ENCODE peak calls at places on chromosomes 3 and 15, in five cellular contexts. E, M, K, R and I are unnamed samples.

GRCh38 chr15:85583404-85584390 is 203.3 kb downstream of the AKAP13 start:
- DNase-seq in E (peak), M (peak), K (peak), R (no peak), I (no peak)

GRCh38 chr3:86990734-86991481 is at the start of gene VGLL3:
- DNase-seq in E (peak), M (peak), K (peak), R (no peak), I (peak)

GRCh38 chr3:133457025-133457424 is 57.2 kb downstream of the BFSP2 start:
- DNase-seq in E (no peak), M (no peak), K (no peak), R (no peak), I (no peak)

GRCh38 chr3:14889188-14889587 is 58.2 kb upstream of the NR2C2 start:
- DNase-seq in E (no peak), M (no peak), K (no peak), R (no peak), I (no peak)

GRCh38 chr3:52205727-52206372 is 7.9 kb downstream of the ALAS1 start:
- DNase-seq in E (no peak), M (no peak), K (no peak), R (no peak), I (no peak)

GRCh38 chr3:38177175-38177574 is 11.8 kb downstream of the OXSR1 start:
- DNase-seq in E (no peak), M (peak), K (no peak), R (no peak), I (no peak)

GRCh38 chr3:185685231-185686035 is 99.3 kb downstream of the SENP2 start:
- DNase-seq in E (no peak), M (no peak), K (no peak), R (no peak), I (no peak)

GRCh38 chr3:98735761-98736269 is 27.3 kb upstream of the ST3GAL6 start:
- DNase-seq in E (no peak), M (no peak), K (no peak), R (no peak), I (no peak)

GRCh38 chr3:172520332-172520831 is 2.8 kb downstream of the TNFSF10 start:
- DNase-seq in E (no peak), M (peak), K (peak), R (no peak), I (no peak)

GRCh38 chr3:58008140-58009025 is at the start of gene FLNB:
- DNase-seq in E (peak), M (peak), K (peak), R (peak), I (peak)

GRCh38 chr3:52280046-52280445 is 1.6 kb upstream of the WDR82 start:
- DNase-seq in E (no peak), M (no peak), K (no peak), R (no peak), I (no peak)

GRCh38 chr3:170233532-170233931 is 11.3 kb downstream of the PRKCI start:
- DNase-seq in E (no peak), M (peak), K (no peak), R (peak), I (no peak)

GRCh38 chr3:197854596-197855343 is 63.7 kb downstream of the LRCH3 start:
- DNase-seq in E (no peak), M (peak), K (no peak), R (no peak), I (peak)

GRCh38 chr3:151308089-151308488 is 8.5 kb downstream of the GPR87 start:
- DNase-seq in E (no peak), M (peak), K (no peak), R (no peak), I (no peak)

DNA sequence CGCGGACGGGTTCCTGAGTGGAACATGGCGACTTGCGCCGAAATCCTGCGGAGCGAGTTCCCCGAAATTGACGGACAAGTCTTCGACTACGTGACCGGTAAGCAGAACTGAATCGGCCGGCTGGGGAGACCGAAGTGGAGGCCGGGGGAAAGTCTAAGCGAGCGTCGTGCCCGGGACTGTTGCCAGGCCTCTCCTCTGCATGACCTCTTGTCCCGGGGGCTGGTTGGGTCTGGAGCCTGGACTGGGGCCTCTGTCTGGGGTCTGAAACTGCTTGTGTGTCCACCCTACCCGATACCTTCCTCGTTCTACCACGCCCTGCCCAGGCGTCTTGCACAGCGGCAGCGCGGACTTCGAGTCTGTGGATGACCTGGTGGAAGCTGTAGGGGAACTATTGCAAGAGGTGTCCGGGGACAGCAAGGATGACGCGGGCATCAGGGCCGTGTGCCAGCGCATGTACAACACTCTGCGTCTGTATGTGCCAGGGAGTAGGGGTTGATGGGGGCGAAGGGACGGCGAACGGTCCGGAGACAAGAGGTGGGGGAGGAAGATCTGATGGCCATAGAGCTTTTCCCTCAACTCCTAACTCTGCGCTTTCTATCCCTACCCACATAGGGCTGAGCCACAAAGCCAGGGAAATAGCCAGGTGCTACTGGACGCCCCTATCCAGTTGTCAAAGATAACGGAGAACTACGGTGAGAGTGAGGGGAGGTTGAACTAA is at the start of gene ABCF3:
- DNase-seq in E (peak), M (peak), K (peak), R (no peak), I (no peak)
- TF ChIP-seq POLR2A in E (peak), M (peak), K (peak), R (peak), I (peak)

GRCh38 chr3:142724682-142725351 is 983 bp downstream of the TRPC1 start:
- DNase-seq in E (peak), M (peak), K (peak), R (peak), I (peak)

GRCh38 chr3:142723665-142723967 is 218 bp upstream of the TRPC1 start:
- DNase-seq in E (no peak), M (no peak), K (no peak), R (no peak), I (no peak)

GRCh38 chr3:142725352-142725739 is 1.5 kb downstream of the TRPC1 start:
- DNase-seq in E (no peak), M (no peak), K (no peak), R (no peak), I (no peak)

GRCh38 chr3:142726017-142726416 is 2.2 kb downstream of the TRPC1 start:
- DNase-seq in E (no peak), M (no peak), K (no peak), R (no peak), I (no peak)

GRCh38 chr3:142723968-142724681 is at the start of gene TRPC1:
- DNase-seq in E (peak), M (peak), K (peak), R (peak), I (peak)
- TF ChIP-seq POLR2A in E (peak), M (peak), K (peak), R (peak), I (peak)

GRCh38 chr3:194575484-194576210 is 57.6 kb downstream of the TMEM44 start:
- DNase-seq in E (no peak), M (peak), K (peak), R (no peak), I (no peak)
- TF ChIP-seq POLR2A in E (no peak), M (no peak), K (no peak), R (no peak), I (no peak)

DNA sequence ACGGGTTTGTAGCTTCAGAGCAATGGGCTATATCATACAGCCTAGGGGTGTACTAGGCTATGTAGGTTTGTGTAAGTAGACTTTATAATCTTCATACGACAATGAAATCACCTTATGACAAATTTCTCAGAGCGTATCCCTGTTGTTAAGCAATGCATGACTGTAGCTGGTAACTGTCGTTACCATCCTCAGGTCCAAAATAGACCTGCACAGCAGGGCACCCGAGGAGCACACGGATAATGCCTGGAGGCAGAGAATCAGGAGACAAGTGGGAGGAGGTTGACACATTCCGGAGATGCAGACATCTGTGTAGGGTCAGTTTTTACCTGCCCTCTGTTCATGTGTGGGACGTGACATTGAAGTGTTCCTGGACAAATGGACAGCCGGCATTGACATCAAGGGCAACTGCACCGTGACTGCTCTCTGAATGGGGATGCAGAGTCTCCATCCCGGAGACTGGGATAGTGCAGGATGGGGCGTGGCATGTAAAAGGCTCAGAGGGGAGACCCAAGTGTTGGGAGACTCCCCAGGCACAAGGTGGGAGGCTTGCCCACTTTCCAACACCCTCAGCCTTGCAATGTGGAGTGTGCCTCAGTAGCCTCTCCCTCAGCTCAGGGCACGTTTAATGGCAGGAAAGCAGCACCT is 45.9 kb upstream of the PGPEP1L start:
- DNase-seq in E (no peak), M (no peak), K (no peak), R (no peak), I (no peak)
- TF ChIP-seq POLR2A in E (no peak), M (no peak), K (no peak), R (no peak), I (no peak)

GRCh38 chr3:186790261-186790981 is 7.0 kb downstream of the EIF4A2 start:
- DNase-seq in E (no peak), M (peak), K (no peak), R (peak), I (no peak)
- TF ChIP-seq POLR2A in E (no peak), M (peak), K (no peak), R (peak), I (no peak)